ENCODE peak calls at places on chromosomes 16 and 17, in six cellular contexts. One of them, this sample, is unnamed. For H3K4me1, the result is how much of the 10 kb centered on the place peaks cover.

GRCh38 chr17:44960654-44961053 is 7.4 kb downstream of the C1QL1 start:
- DNase-seq in psoas muscle: no peak
- DNase-seq in tibial artery: no peak
- DNase-seq in fibroblast of lung: no peak
- DNase-seq in IMR-90: no peak
- DNase-seq in gastrocnemius medialis: no peak
- DNase-seq in this sample: no peak

GRCh38 chr17:7552621-7553051 is 3.8 kb downstream of the TNFSF12 start:
- DNase-seq in fibroblast of lung: no peak
- DNase-seq in IMR-90: no peak
- DNase-seq in gastrocnemius medialis: no peak
- DNase-seq in psoas muscle: no peak
- DNase-seq in tibial artery: peak
- DNase-seq in this sample: no peak

GRCh38 chr17:29571883-29572681 is 3.6 kb downstream of the TP53I13 start:
- DNase-seq in IMR-90: no peak
- DNase-seq in fibroblast of lung: no peak
- DNase-seq in gastrocnemius medialis: no peak
- DNase-seq in tibial artery: no peak
- DNase-seq in psoas muscle: no peak
- DNase-seq in this sample: no peak

GRCh38 chr16:1167276-1168107 is 14.6 kb downstream of the CACNA1H start:
- DNase-seq in tibial artery: no peak
- DNase-seq in psoas muscle: no peak
- DNase-seq in gastrocnemius medialis: no peak
- DNase-seq in IMR-90: no peak
- DNase-seq in fibroblast of lung: peak
- DNase-seq in this sample: no peak

GRCh38 chr17:63178530-63178929 is 212.5 kb downstream of the TANC2 start:
- DNase-seq in fibroblast of lung: peak
- DNase-seq in IMR-90: peak
- DNase-seq in gastrocnemius medialis: no peak
- DNase-seq in tibial artery: no peak
- DNase-seq in psoas muscle: no peak
- DNase-seq in this sample: no peak

GRCh38 chr17:82830249-82830661 is 9.6 kb downstream of the ZNF750 start:
- DNase-seq in fibroblast of lung: peak
- DNase-seq in tibial artery: no peak
- DNase-seq in psoas muscle: peak
- DNase-seq in gastrocnemius medialis: no peak
- DNase-seq in IMR-90: peak
- DNase-seq in this sample: no peak

GRCh38 chr17:37221865-37222264 is 153.9 kb upstream of the C17orf78 start:
- DNase-seq in IMR-90: no peak
- DNase-seq in tibial artery: no peak
- DNase-seq in psoas muscle: no peak
- DNase-seq in fibroblast of lung: no peak
- DNase-seq in gastrocnemius medialis: no peak
- DNase-seq in this sample: no peak

GRCh38 chr17:75508848-75509450 is 6.4 kb downstream of the CASKIN2 start:
- DNase-seq in IMR-90: no peak
- DNase-seq in gastrocnemius medialis: no peak
- DNase-seq in fibroblast of lung: no peak
- DNase-seq in tibial artery: no peak
- DNase-seq in psoas muscle: no peak
- DNase-seq in this sample: no peak

GRCh38 chr17:1440921-1441320 is 15.1 kb downstream of the CRK start:
- DNase-seq in gastrocnemius medialis: no peak
- DNase-seq in psoas muscle: no peak
- DNase-seq in fibroblast of lung: no peak
- DNase-seq in tibial artery: no peak
- DNase-seq in IMR-90: no peak
- DNase-seq in this sample: no peak

GRCh38 chr16:82138478-82139285 is 31.3 kb downstream of the MPHOSPH6 start:
- DNase-seq in gastrocnemius medialis: no peak
- DNase-seq in psoas muscle: no peak
- DNase-seq in fibroblast of lung: no peak
- DNase-seq in IMR-90: no peak
- DNase-seq in tibial artery: no peak
- DNase-seq in this sample: no peak

GRCh38 chr17:80720624-80721577 is 176.3 kb downstream of the RPTOR start:
- DNase-seq in gastrocnemius medialis: no peak
- DNase-seq in IMR-90: peak
- DNase-seq in psoas muscle: no peak
- DNase-seq in tibial artery: no peak
- DNase-seq in fibroblast of lung: peak
- DNase-seq in this sample: peak

GRCh38 chr17:77778636-77779524 is 179.6 kb upstream of the TNRC6C start:
- DNase-seq in gastrocnemius medialis: no peak
- DNase-seq in tibial artery: peak
- DNase-seq in IMR-90: no peak
- DNase-seq in psoas muscle: peak
- DNase-seq in fibroblast of lung: peak
- DNase-seq in this sample: no peak

GRCh38 chr17:49521088-49521450 is 26.0 kb downstream of the NGFR start:
- DNase-seq in IMR-90: no peak
- DNase-seq in tibial artery: no peak
- DNase-seq in fibroblast of lung: no peak
- DNase-seq in psoas muscle: no peak
- DNase-seq in gastrocnemius medialis: no peak
- DNase-seq in this sample: no peak

GRCh38 chr16:84286568-84287220 is 8.0 kb upstream of the WFDC1 start:
- DNase-seq in IMR-90: peak
- DNase-seq in fibroblast of lung: no peak
- DNase-seq in tibial artery: peak
- DNase-seq in psoas muscle: peak
- DNase-seq in gastrocnemius medialis: no peak
- DNase-seq in this sample: no peak

GRCh38 chr17:36592316-36592710 is 634 bp downstream of the DHRS11 start:
- DNase-seq in tibial artery: no peak
- DNase-seq in IMR-90: no peak
- DNase-seq in psoas muscle: peak
- DNase-seq in gastrocnemius medialis: no peak
- DNase-seq in fibroblast of lung: peak
- DNase-seq in this sample: no peak

GRCh38 chr16:57541754-57542435 is 548 bp upstream of the ADGRG5 start:
- DNase-seq in IMR-90: no peak
- DNase-seq in fibroblast of lung: no peak
- DNase-seq in psoas muscle: no peak
- DNase-seq in gastrocnemius medialis: no peak
- DNase-seq in tibial artery: no peak
- DNase-seq in this sample: no peak

GRCh38 chr16:12917653-12918052 is 16.3 kb downstream of the SHISA9 start:
- DNase-seq in psoas muscle: no peak
- DNase-seq in fibroblast of lung: no peak
- DNase-seq in tibial artery: no peak
- DNase-seq in IMR-90: no peak
- DNase-seq in gastrocnemius medialis: no peak
- DNase-seq in this sample: no peak

GRCh38 chr17:76713765-76714164 is 3.0 kb upstream of the MXRA7 start:
- DNase-seq in IMR-90: no peak
- DNase-seq in fibroblast of lung: no peak
- DNase-seq in gastrocnemius medialis: no peak
- DNase-seq in tibial artery: no peak
- DNase-seq in psoas muscle: peak
- DNase-seq in this sample: no peak

GRCh38 chr17:76710863-76711611 is at the start of gene MXRA7:
- DNase-seq in gastrocnemius medialis: no peak
- DNase-seq in IMR-90: peak
- DNase-seq in fibroblast of lung: peak
- DNase-seq in psoas muscle: peak
- DNase-seq in tibial artery: peak
- DNase-seq in this sample: no peak

GRCh38 chr17:76707985-76708807 is 2.6 kb downstream of the MXRA7 start:
- DNase-seq in tibial artery: no peak
- DNase-seq in IMR-90: no peak
- DNase-seq in fibroblast of lung: no peak
- DNase-seq in gastrocnemius medialis: no peak
- DNase-seq in psoas muscle: peak
- DNase-seq in this sample: no peak

GRCh38 chr17:76706817-76707216 is 3.9 kb downstream of the MXRA7 start:
- DNase-seq in IMR-90: no peak
- DNase-seq in psoas muscle: no peak
- DNase-seq in tibial artery: no peak
- DNase-seq in gastrocnemius medialis: no peak
- DNase-seq in fibroblast of lung: no peak
- DNase-seq in this sample: no peak

DNA sequence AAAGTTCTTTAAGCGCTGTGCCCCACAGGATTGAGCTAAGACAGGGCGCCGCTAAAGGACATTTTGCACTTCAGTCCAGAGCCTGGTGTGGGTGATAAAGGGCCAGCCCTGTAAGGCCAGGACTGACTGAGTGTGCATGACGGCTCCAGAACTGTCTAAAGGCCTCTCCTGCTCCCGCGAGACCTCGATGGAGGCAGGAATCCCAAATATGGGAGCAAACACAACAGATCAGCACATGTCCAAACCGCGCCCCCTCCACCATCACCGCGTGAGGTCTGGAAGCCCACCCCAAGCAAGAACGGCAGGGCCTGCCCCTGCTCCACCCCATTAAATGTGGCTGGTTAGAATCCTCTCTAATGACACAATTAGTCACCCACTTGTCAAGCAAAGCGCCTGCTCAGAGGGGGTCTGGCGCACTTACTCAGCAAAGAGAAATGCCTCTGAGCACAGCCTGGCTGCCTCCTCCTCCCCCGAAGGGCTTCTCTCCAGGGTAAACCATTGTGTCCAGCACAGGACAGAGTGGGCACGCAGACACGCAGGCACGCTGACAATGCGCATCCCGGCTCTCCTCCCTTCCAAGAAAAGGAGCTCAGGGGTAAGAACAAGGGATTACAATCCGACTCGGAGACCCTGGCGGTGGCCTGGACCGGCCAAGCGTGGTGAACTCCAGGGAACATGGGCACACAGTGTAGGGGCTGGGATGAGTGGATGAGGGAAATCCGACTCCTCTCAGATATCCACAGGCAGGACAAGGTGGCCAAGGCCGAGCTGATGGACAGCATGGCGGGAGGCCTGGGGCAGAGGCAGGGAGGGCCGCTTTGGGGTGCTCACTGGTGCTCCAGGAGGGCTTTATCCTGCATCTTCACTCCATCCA is 1.5 kb downstream of the MXRA7 start:
- DNase-seq in gastrocnemius medialis: peak
- DNase-seq in fibroblast of lung: peak
- DNase-seq in tibial artery: peak
- DNase-seq in psoas muscle: peak
- DNase-seq in IMR-90: peak
- DNase-seq in this sample: peak
- H3K27ac ChIP-seq in gastrocnemius medialis: peak
- H3K27ac ChIP-seq in fibroblast of lung: peak
- H3K27ac ChIP-seq in tibial artery: peak
- H3K27ac ChIP-seq in psoas muscle: peak
- H3K27ac ChIP-seq in IMR-90: peak
- H3K27ac ChIP-seq in this sample: peak

GRCh38 chr16:85347213-85347591 is 234.9 kb upstream of the CIBAR2 start:
- DNase-seq in gastrocnemius medialis: no peak
- DNase-seq in tibial artery: no peak
- DNase-seq in fibroblast of lung: no peak
- DNase-seq in IMR-90: no peak
- DNase-seq in psoas muscle: no peak
- DNase-seq in this sample: no peak
- TF ChIP-seq CTCF in gastrocnemius medialis: no peak
- TF ChIP-seq CTCF in tibial artery: no peak
- TF ChIP-seq CTCF in fibroblast of lung: peak
- TF ChIP-seq CTCF in IMR-90: peak
- TF ChIP-seq CTCF in psoas muscle: peak
- TF ChIP-seq CTCF in this sample: peak

GRCh38 chr17:14205380-14205779 is 31.3 kb downstream of the CDRT15 start:
- DNase-seq in IMR-90: no peak
- DNase-seq in gastrocnemius medialis: no peak
- DNase-seq in tibial artery: no peak
- DNase-seq in psoas muscle: no peak
- DNase-seq in fibroblast of lung: no peak
- DNase-seq in this sample: no peak
- H3K4me1 ChIP-seq in IMR-90: under half
- H3K4me1 ChIP-seq in gastrocnemius medialis: under half
- H3K4me1 ChIP-seq in tibial artery: under half
- H3K4me1 ChIP-seq in psoas muscle: under half
- H3K4me1 ChIP-seq in fibroblast of lung: under half
- H3K4me1 ChIP-seq in this sample: under half

GRCh38 chr16:4489030-4489429 is 12.8 kb downstream of the HMOX2 start:
- DNase-seq in fibroblast of lung: peak
- DNase-seq in tibial artery: no peak
- DNase-seq in gastrocnemius medialis: no peak
- DNase-seq in IMR-90: peak
- DNase-seq in psoas muscle: no peak
- DNase-seq in this sample: no peak

GRCh38 chr16:4491898-4492297 is 15.7 kb downstream of the HMOX2 start:
- DNase-seq in tibial artery: no peak
- DNase-seq in gastrocnemius medialis: no peak
- DNase-seq in fibroblast of lung: no peak
- DNase-seq in psoas muscle: no peak
- DNase-seq in IMR-90: no peak
- DNase-seq in this sample: no peak

GRCh38 chr16:4488486-4488967 is 12.3 kb downstream of the HMOX2 start:
- DNase-seq in psoas muscle: no peak
- DNase-seq in IMR-90: peak
- DNase-seq in gastrocnemius medialis: no peak
- DNase-seq in tibial artery: no peak
- DNase-seq in fibroblast of lung: peak
- DNase-seq in this sample: no peak

GRCh38 chr16:4486126-4486893 is 10.1 kb downstream of the HMOX2 start:
- DNase-seq in fibroblast of lung: no peak
- DNase-seq in gastrocnemius medialis: peak
- DNase-seq in IMR-90: no peak
- DNase-seq in psoas muscle: no peak
- DNase-seq in tibial artery: no peak
- DNase-seq in this sample: no peak

GRCh38 chr16:4487955-4488481 is 11.8 kb downstream of the HMOX2 start:
- DNase-seq in gastrocnemius medialis: no peak
- DNase-seq in psoas muscle: no peak
- DNase-seq in tibial artery: no peak
- DNase-seq in fibroblast of lung: peak
- DNase-seq in IMR-90: peak
- DNase-seq in this sample: no peak
- H3K27ac ChIP-seq in gastrocnemius medialis: peak
- H3K27ac ChIP-seq in psoas muscle: no peak
- H3K27ac ChIP-seq in tibial artery: no peak
- H3K27ac ChIP-seq in fibroblast of lung: peak
- H3K27ac ChIP-seq in IMR-90: no peak
- H3K27ac ChIP-seq in this sample: no peak

GRCh38 chr16:87334611-87335305 is 17.6 kb upstream of the C16orf95 start:
- DNase-seq in tibial artery: no peak
- DNase-seq in fibroblast of lung: no peak
- DNase-seq in psoas muscle: peak
- DNase-seq in gastrocnemius medialis: no peak
- DNase-seq in IMR-90: no peak
- DNase-seq in this sample: no peak
- TF ChIP-seq CTCF in tibial artery: no peak
- TF ChIP-seq CTCF in fibroblast of lung: no peak
- TF ChIP-seq CTCF in psoas muscle: no peak
- TF ChIP-seq CTCF in gastrocnemius medialis: no peak
- TF ChIP-seq CTCF in IMR-90: no peak
- TF ChIP-seq CTCF in this sample: no peak